ENCODE peak calls at places on chromosomes 16 and 17, in nine cellular contexts. I is activated T-cell treated with anti-CD3 and anti-CD28 coated beads for 48 hours, E is dermis blood vessel endothelial cell, J is AG08395, Y is non-pigmented ciliary epithelial cell, O is AG09309, M is H54, X is T-helper 1 cell, W is anterior cingulate cortex. C is an unnamed sample.

GRCh38 chr16:2687531-2688308 is 5.4 kb downstream of the KCTD5 start:
- DNase-seq in I (no peak), E (no peak), J (peak; percentile 1), Y (no peak), O (no peak), M (no peak), X (no peak), W (no peak), C (no peak)

GRCh38 chr17:80529104-80529903 is 15.3 kb upstream of the RPTOR start:
- DNase-seq in I (no peak), E (no peak), J (no peak), Y (no peak), O (no peak), M (no peak), X (no peak), W (no peak), C (no peak)

GRCh38 chr16:83606486-83607030 is 201.2 kb upstream of the HSBP1 start:
- DNase-seq in I (no peak), E (no peak), J (no peak), Y (no peak), O (no peak), M (no peak), X (no peak), W (no peak), C (no peak)

GRCh38 chr16:15440852-15441251 is 6.5 kb downstream of the BMERB1 start:
- DNase-seq in I (no peak), E (peak; percentile 36), J (peak; percentile 51), Y (peak; percentile 60), O (no peak), M (peak; percentile 58), X (no peak), W (no peak), C (no peak)

GRCh38 chr16:27426423-27427408 is 24.7 kb downstream of the IL21R start:
- DNase-seq in I (peak; percentile 71), E (peak; percentile 47), J (peak; percentile 94), Y (peak; percentile 71), O (peak; percentile 59), M (peak; percentile 73), X (peak; percentile 87), W (no peak), C (no peak)

GRCh38 chr16:27780468-27781194 is 230.7 kb downstream of the KATNIP start:
- DNase-seq in I (no peak), E (no peak), J (no peak), Y (no peak), O (no peak), M (no peak), X (no peak), W (no peak), C (no peak)

GRCh38 chr17:3986939-3987335 is 22.7 kb upstream of the ATP2A3 start:
- DNase-seq in I (no peak), E (no peak), J (no peak), Y (no peak), O (no peak), M (no peak), X (no peak), W (no peak), C (no peak)

GRCh38 chr16:12084436-12084835 is 107.9 kb downstream of the SNX29 start:
- DNase-seq in I (no peak), E (no peak), J (no peak), Y (no peak), O (no peak), M (no peak), X (no peak), W (no peak), C (no peak)

GRCh38 chr17:46719889-46720288 is 98.6 kb downstream of the WNT3 start:
- DNase-seq in I (no peak), E (no peak), J (no peak), Y (no peak), O (no peak), M (no peak), X (no peak), W (no peak), C (no peak)

GRCh38 chr17:34275881-34276280 is 5.9 kb downstream of the CCL7 start:
- DNase-seq in I (no peak), E (peak; percentile 81), J (peak; percentile 89), Y (no peak), O (peak; percentile 73), M (no peak), X (no peak), W (no peak), C (no peak)

GRCh38 chr17:72126575-72127486 is 6.0 kb downstream of the SOX9 start:
- DNase-seq in I (no peak), E (no peak), J (peak; percentile 90), Y (no peak), O (no peak), M (peak; percentile 98), X (no peak), W (no peak), C (peak; percentile 11)

GRCh38 chr16:66988197-66988788 is at the start of gene CES4A:
- DNase-seq in I (no peak), E (no peak), J (peak; percentile 24), Y (peak; percentile 41), O (no peak), M (no peak), X (no peak), W (no peak), C (no peak)